ENCODE peak calls at places on chromosomes 7 and 10, in five cellular contexts. U, B, W, H and M are unnamed samples.

GRCh38 chr10:105837951-105838350 is 1196.9 kb downstream of the SORCS3 start:
- DNase-seq in U (peak), B (no peak), W (no peak), H (peak), M (no peak)

GRCh38 chr7:25495342-25495855 is 267.1 kb upstream of the NPVF start:
- DNase-seq in U (peak), B (no peak), W (no peak), H (no peak), M (no peak)

GRCh38 chr10:88190123-88190522 is 326.7 kb downstream of the PTEN start:
- DNase-seq in U (no peak), B (no peak), W (no peak), H (no peak), M (no peak)

GRCh38 chr7:93821463-93821862 is 69.1 kb downstream of the TFPI2 start:
- DNase-seq in U (no peak), B (no peak), W (no peak), H (no peak), M (no peak)

GRCh38 chr7:37430644-37431043 is 18.0 kb downstream of the ELMO1 start:
- DNase-seq in U (no peak), B (no peak), W (no peak), H (no peak), M (no peak)

GRCh38 chr10:113027574-113028392 is 77.7 kb downstream of the TCF7L2 start:
- DNase-seq in U (no peak), B (no peak), W (no peak), H (no peak), M (no peak)

GRCh38 chr7:151431281-151431767 is 8.6 kb downstream of the CRYGN start:
- DNase-seq in U (no peak), B (no peak), W (no peak), H (no peak), M (no peak)

GRCh38 chr10:124579003-124579384 is 117.4 kb downstream of the LHPP start:
- DNase-seq in U (no peak), B (no peak), W (no peak), H (no peak), M (no peak)

GRCh38 chr10:29862926-29863614 is 196.3 kb downstream of the JCAD start:
- DNase-seq in U (no peak), B (no peak), W (peak), H (peak), M (no peak)

GRCh38 chr7:142885311-142886230 is at the start of gene TRPV6:
- DNase-seq in U (peak), B (no peak), W (no peak), H (no peak), M (peak)

GRCh38 chr7:128211626-128212025 is 29.5 kb upstream of the LEP start:
- DNase-seq in U (no peak), B (peak), W (no peak), H (no peak), M (no peak)

GRCh38 chr10:1152386-1153252 is 96.4 kb downstream of the WDR37 start:
- DNase-seq in U (no peak), B (no peak), W (no peak), H (no peak), M (no peak)

GRCh38 chr7:52287698-52288097 is 747.7 kb upstream of the POM121L12 start:
- DNase-seq in U (no peak), B (no peak), W (no peak), H (no peak), M (no peak)

GRCh38 chr10:43885842-43886241 is 237.2 kb upstream of the ZNF32 start:
- DNase-seq in U (no peak), B (no peak), W (no peak), H (no peak), M (no peak)

GRCh38 chr7:48035967-48036478 is 680 bp downstream of the C7orf57 start:
- DNase-seq in U (peak), B (peak), W (peak), H (no peak), M (no peak)

GRCh38 chr7:44291066-44291732 is 34.2 kb downstream of the CAMK2B start:
- DNase-seq in U (no peak), B (peak), W (peak), H (no peak), M (peak)

GRCh38 chr10:50809596-50809995 is 69.9 kb downstream of the ASAH2B start:
- DNase-seq in U (no peak), B (no peak), W (peak), H (no peak), M (no peak)

GRCh38 chr7:151761256-151761655 is 115.7 kb downstream of the PRKAG2 start:
- DNase-seq in U (no peak), B (no peak), W (no peak), H (no peak), M (no peak)

GRCh38 chr10:101319241-101319915 is 34.6 kb upstream of the BTRC start:
- DNase-seq in U (peak), B (no peak), W (peak), H (no peak), M (no peak)

GRCh38 chr10:91597397-91597881 is 35.4 kb downstream of the PPP1R3C start:
- DNase-seq in U (peak), B (no peak), W (peak), H (no peak), M (no peak)

GRCh38 chr7:156177396-156178055 is 365.3 kb upstream of the SHH start:
- DNase-seq in U (no peak), B (no peak), W (no peak), H (no peak), M (no peak)

GRCh38 chr7:149489391-149490024 is 8.1 kb downstream of the ZNF746 start:
- DNase-seq in U (no peak), B (peak), W (no peak), H (no peak), M (no peak)

GRCh38 chr10:10911471-10911921 is 106.2 kb upstream of the CELF2 start:
- DNase-seq in U (peak), B (no peak), W (peak), H (no peak), M (peak)

GRCh38 chr10:84665883-84666463 is 337.6 kb downstream of the CCSER2 start:
- DNase-seq in U (peak), B (peak), W (no peak), H (no peak), M (no peak)

GRCh38 chr10:101036726-101037125 is 5.7 kb downstream of the SFXN3 start:
- DNase-seq in U (no peak), B (no peak), W (no peak), H (no peak), M (no peak)

GRCh38 chr7:132343196-132343595 is 233.1 kb downstream of the PLXNA4 start:
- DNase-seq in U (no peak), B (no peak), W (no peak), H (no peak), M (peak)

GRCh38 chr7:142812437-142813215 is 41.9 kb downstream of the PRSS2 start:
- DNase-seq in U (no peak), B (no peak), W (no peak), H (no peak), M (no peak)

GRCh38 chr10:80596391-80597257 is 58.9 kb downstream of the SH2D4B start:
- DNase-seq in U (peak), B (peak), W (peak), H (no peak), M (no peak)

GRCh38 chr7:138979226-138979979 is 1.8 kb downstream of the KIAA1549 start:
- DNase-seq in U (no peak), B (no peak), W (no peak), H (no peak), M (no peak)

GRCh38 chr10:97037365-97038361 is 148.1 kb downstream of the SLIT1 start:
- DNase-seq in U (peak), B (peak), W (peak), H (peak), M (peak)